ENCODE peak calls at places on chromosome 12, in seven cellular contexts. K is HepG2; N is GM23248; D is transverse colon; M is CD8-positive, alpha-beta T cell; J is lower lobe of right lung; Z is lung. E is an unnamed sample.

GRCh38 chr12:96766232-96766631 is 140.8 kb upstream of the NEDD1 start:
- DNase-seq in K (peak; percentile 1), D (no peak), Z (no peak), N (peak; percentile 24), M (no peak), J (no peak), E (peak; percentile 12)

GRCh38 chr12:20101046-20101445 is 267.3 kb upstream of the PDE3A start:
- DNase-seq in N (peak; percentile 36), Z (no peak), J (no peak), K (no peak), D (no peak), M (no peak), E (no peak)

GRCh38 chr12:116123511-116124258 is 153.8 kb downstream of the MED13L start:
- DNase-seq in Z (peak; percentile 41), J (peak; percentile 48), D (peak; percentile 26), M (no peak), K (no peak), N (peak; percentile 64), E (no peak)

GRCh38 chr12:117097159-117097558 is 2.1 kb downstream of the TESC start:
- DNase-seq in N (no peak), D (no peak), J (peak; percentile 9), K (no peak), Z (no peak), M (no peak), E (no peak)

GRCh38 chr12:98830657-98831056 is 185.6 kb downstream of the APAF1 start:
- DNase-seq in D (no peak), J (no peak), K (no peak), M (no peak), N (no peak), Z (no peak), E (no peak)

GRCh38 chr12:89134213-89134770 is 218.0 kb downstream of the DUSP6 start:
- DNase-seq in D (no peak), J (no peak), Z (no peak), N (no peak), K (peak; percentile 12), M (no peak), E (no peak)

GRCh38 chr12:835754-836493 is 83.5 kb downstream of the WNK1 start:
- DNase-seq in M (no peak), N (no peak), J (no peak), Z (no peak), D (no peak), K (no peak), E (no peak)

GRCh38 chr12:92717202-92717601 is 14.4 kb downstream of the PLEKHG7 start:
- DNase-seq in N (peak; percentile 55), D (no peak), K (no peak), M (no peak), J (no peak), Z (no peak), E (peak; percentile 15)

GRCh38 chr12:93109794-93110203 is 180.7 kb upstream of the EEA1 start:
- DNase-seq in N (peak; percentile 43), Z (no peak), J (no peak), K (no peak), M (no peak), D (no peak), E (no peak)

GRCh38 chr12:75724913-75725312 is 213.5 kb upstream of the KRR1 start:
- DNase-seq in J (no peak), K (peak; percentile 83), N (peak; percentile 71), D (no peak), M (no peak), Z (peak; percentile 38), E (no peak)

GRCh38 chr12:60257063-60257462 is 661.2 kb downstream of the SLC16A7 start:
- DNase-seq in D (no peak), K (peak; percentile 17), M (no peak), N (peak; percentile 75), J (no peak), Z (no peak), E (peak; percentile 38)

GRCh38 chr12:63976902-63977395 is 132.4 kb downstream of the SRGAP1 start:
- DNase-seq in Z (no peak), N (no peak), K (no peak), M (no peak), J (no peak), D (no peak), E (no peak)

GRCh38 chr12:49364989-49365388 is 2.3 kb upstream of the SPATS2 start:
- DNase-seq in N (peak; percentile 86), D (no peak), K (no peak), Z (no peak), M (no peak), J (no peak), E (no peak)

GRCh38 chr12:110498984-110499706 is 2.8 kb downstream of the VPS29 start:
- DNase-seq in K (peak; percentile 10), D (no peak), M (no peak), J (no peak), N (peak; percentile 69), Z (no peak), E (no peak)

GRCh38 chr12:96510306-96510764 is 21.0 kb downstream of the CFAP54 start:
- DNase-seq in D (no peak), N (peak; percentile 34), J (no peak), K (no peak), Z (no peak), M (no peak), E (no peak)

GRCh38 chr12:28938056-28938455 is 211.0 kb upstream of the FAR2 start:
- DNase-seq in D (no peak), N (no peak), M (no peak), J (no peak), Z (no peak), K (no peak), E (no peak)

GRCh38 chr12:5503774-5504173 is 71.9 kb downstream of the NTF3 start:
- DNase-seq in K (no peak), N (no peak), J (no peak), M (no peak), Z (no peak), D (peak; percentile 83), E (peak; percentile 76)

GRCh38 chr12:6950944-6951540 is at the start of gene PTPN6:
- DNase-seq in N (no peak), J (peak; percentile 92), D (peak; percentile 74), K (no peak), M (peak; percentile 52), Z (peak; percentile 76), E (no peak)

GRCh38 chr12:123149828-123150272 is 1.0 kb downstream of the PITPNM2 start:
- DNase-seq in J (no peak), D (no peak), K (no peak), M (no peak), N (no peak), Z (no peak), E (no peak)

GRCh38 chr12:61996717-61997116 is 263.5 kb upstream of the USP15 start:
- DNase-seq in D (no peak), N (no peak), K (no peak), J (no peak), Z (no peak), M (no peak), E (no peak)

GRCh38 chr12:129839679-129840078 is 64.1 kb downstream of the TMEM132D start:
- DNase-seq in J (no peak), K (no peak), M (no peak), Z (no peak), D (no peak), N (no peak), E (no peak)

GRCh38 chr12:94145231-94145979 is 3.0 kb upstream of the PLXNC1 start:
- DNase-seq in N (peak; percentile 70), M (no peak), J (no peak), Z (no peak), D (no peak), K (no peak), E (no peak)

GRCh38 chr12:75774309-75775052 is 257.1 kb downstream of the PHLDA1 start:
- DNase-seq in D (no peak), K (no peak), J (no peak), N (no peak), Z (no peak), M (no peak), E (no peak)

GRCh38 chr12:57483466-57483865 is 3.8 kb upstream of the ARHGAP9 start:
- DNase-seq in K (no peak), M (no peak), N (peak; percentile 46), D (no peak), Z (no peak), J (no peak), E (no peak)

GRCh38 chr12:91922674-91923073 is 223.0 kb downstream of the BTG1 start:
- DNase-seq in D (no peak), M (no peak), J (no peak), N (no peak), K (no peak), Z (no peak), E (no peak)

DNA sequence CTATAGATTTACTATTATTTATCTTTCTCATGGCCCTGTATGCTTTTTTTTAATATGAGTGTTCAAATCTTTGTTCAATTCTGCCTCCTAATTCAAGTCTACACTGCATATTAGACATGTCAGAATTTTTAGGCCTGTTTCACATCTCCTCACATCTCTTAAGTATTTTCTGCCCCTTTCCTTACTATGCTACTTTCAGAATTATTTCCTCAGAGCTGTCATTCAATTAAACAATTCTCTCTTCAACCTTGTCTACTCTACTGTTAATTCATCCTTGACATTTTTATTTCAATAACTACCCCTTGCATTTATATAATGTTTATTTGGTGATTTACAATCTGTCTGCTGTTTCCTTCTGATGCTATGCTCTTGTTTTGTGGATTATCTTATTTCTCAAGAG is 91.1 kb downstream of the CAPZA3 start:
- DNase-seq in J (no peak), N (no peak), M (no peak), D (no peak), K (no peak), Z (no peak), E (no peak)
- H3K4me3 ChIP-seq in J (no peak overlapping the region), N (no peak overlapping the region), M (no peak overlapping the region), D (no peak overlapping the region), K (no peak overlapping the region), Z (no peak overlapping the region), E (no peak overlapping the region)

GRCh38 chr12:108807996-108808725 is 49.2 kb downstream of the SSH1 start:
- DNase-seq in N (peak; percentile 8), K (no peak), J (no peak), M (no peak), Z (no peak), D (no peak), E (no peak)
- H3K36me3 ChIP-seq in N (peaks cover 60% of the 10 kb centered on the region), K (peaks cover 17% of the 10 kb centered on the region), J (peaks cover 95% of the 10 kb centered on the region), M (peaks cover 10% of the 10 kb centered on the region), Z (peaks cover 53% of the 10 kb centered on the region), D (no peaks in the 10 kb centered on the region), E (peaks cover 7% of the 10 kb centered on the region)

DNA sequence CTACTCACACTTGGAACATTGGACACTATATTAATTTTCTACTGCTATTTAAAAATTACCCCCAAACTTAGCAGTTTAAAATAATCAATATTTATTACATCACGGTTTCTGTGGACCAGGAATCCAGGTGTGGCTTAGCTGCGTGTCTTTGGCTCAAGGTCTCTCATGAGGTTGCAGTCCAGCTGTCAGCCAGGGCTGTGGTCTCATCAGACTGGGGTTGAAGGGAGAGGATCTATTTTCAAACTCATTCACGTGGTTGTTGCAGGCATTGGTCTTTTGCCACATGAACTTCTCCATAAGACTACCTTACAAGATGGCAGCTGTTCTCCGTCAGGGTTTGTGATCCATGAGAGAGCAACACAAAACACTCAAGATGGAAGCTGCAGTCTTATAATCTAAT is 343.0 kb downstream of the BCAT1 start:
- DNase-seq in K (no peak), N (no peak), J (no peak), Z (no peak), D (no peak), M (no peak), E (no peak)
- H3K4me1 ChIP-seq in K (no peaks in the 10 kb centered on the region), N (peaks cover 5% of the 10 kb centered on the region), J (no peaks in the 10 kb centered on the region), Z (no peaks in the 10 kb centered on the region), D (no peaks in the 10 kb centered on the region), M (no peaks in the 10 kb centered on the region), E (peaks cover 7% of the 10 kb centered on the region)

DNA sequence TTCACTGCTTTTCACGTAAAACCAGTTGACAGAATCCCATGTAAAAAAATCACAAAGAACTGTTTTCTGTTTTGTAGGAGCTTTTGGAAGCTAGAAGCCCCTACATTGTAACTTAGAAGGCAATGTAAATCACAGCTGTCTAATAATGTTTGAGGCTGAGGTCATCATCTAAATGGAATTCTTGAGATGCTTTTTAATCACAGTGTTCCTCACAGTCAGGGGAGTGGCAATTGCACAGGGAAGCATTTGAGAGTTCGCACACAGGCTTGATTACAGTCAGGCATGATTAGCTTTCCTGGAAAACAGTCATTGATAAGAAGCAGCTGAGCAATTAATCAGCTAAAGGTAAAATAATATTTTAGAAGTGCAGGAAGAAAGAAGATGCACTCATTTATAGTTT is 2.9 kb downstream of the SLC17A8 start:
- DNase-seq in K (no peak), M (no peak), J (no peak), N (peak; percentile 23), Z (no peak), D (no peak), E (no peak)
- H3K4me3 ChIP-seq in K (no peak overlapping the region), M (no peak overlapping the region), J (no peak overlapping the region), N (no peak overlapping the region), Z (no peak overlapping the region), D (no peak overlapping the region), E (no peak overlapping the region)

E was measured in Caco-2.